ENCODE peak calls at places on chromosomes 16 and 17, in five cellular contexts. One of them, this sample, is unnamed.

GRCh38 chr16:30526137-30526822 is at the start of gene ZNF768:
- DNase-seq in stimulated activated effector memory CD8-positive, alpha-beta T cell treated with anti-CD3 and anti-CD28 coated beads, Interleukin-12 subunit alpha, Interleukin-12 subunit beta, amount 100 ng/mL, for 72 hours: peak
- DNase-seq in left ventricle myocardium superior: peak
- DNase-seq in left lung: peak
- DNase-seq in kidney glomerular epithelial cell: no peak
- DNase-seq in this sample: no peak

GRCh38 chr16:74140557-74140956 is 156.1 kb upstream of the PSMD7 start:
- DNase-seq in stimulated activated effector memory CD8-positive, alpha-beta T cell treated with anti-CD3 and anti-CD28 coated beads, Interleukin-12 subunit alpha, Interleukin-12 subunit beta, amount 100 ng/mL, for 72 hours: no peak
- DNase-seq in left ventricle myocardium superior: no peak
- DNase-seq in kidney glomerular epithelial cell: no peak
- DNase-seq in left lung: no peak
- DNase-seq in this sample: no peak

GRCh38 chr16:3459401-3460090 is 16.1 kb downstream of the NAA60 start:
- DNase-seq in left lung: no peak
- DNase-seq in kidney glomerular epithelial cell: no peak
- DNase-seq in stimulated activated effector memory CD8-positive, alpha-beta T cell treated with anti-CD3 and anti-CD28 coated beads, Interleukin-12 subunit alpha, Interleukin-12 subunit beta, amount 100 ng/mL, for 72 hours: no peak
- DNase-seq in left ventricle myocardium superior: no peak
- DNase-seq in this sample: no peak

GRCh38 chr17:26731005-26731921 is 562.7 kb upstream of the WSB1 start:
- DNase-seq in left lung: no peak
- DNase-seq in stimulated activated effector memory CD8-positive, alpha-beta T cell treated with anti-CD3 and anti-CD28 coated beads, Interleukin-12 subunit alpha, Interleukin-12 subunit beta, amount 100 ng/mL, for 72 hours: no peak
- DNase-seq in left ventricle myocardium superior: no peak
- DNase-seq in kidney glomerular epithelial cell: no peak
- DNase-seq in this sample: no peak

GRCh38 chr16:30567991-30568638 is 3.4 kb downstream of the ZNF688 start:
- DNase-seq in left ventricle myocardium superior: no peak
- DNase-seq in stimulated activated effector memory CD8-positive, alpha-beta T cell treated with anti-CD3 and anti-CD28 coated beads, Interleukin-12 subunit alpha, Interleukin-12 subunit beta, amount 100 ng/mL, for 72 hours: peak
- DNase-seq in kidney glomerular epithelial cell: peak
- DNase-seq in left lung: no peak
- DNase-seq in this sample: peak

GRCh38 chr16:4803479-4804243 is 1.2 kb upstream of the ROGDI start:
- DNase-seq in left lung: no peak
- DNase-seq in left ventricle myocardium superior: no peak
- DNase-seq in stimulated activated effector memory CD8-positive, alpha-beta T cell treated with anti-CD3 and anti-CD28 coated beads, Interleukin-12 subunit alpha, Interleukin-12 subunit beta, amount 100 ng/mL, for 72 hours: no peak
- DNase-seq in kidney glomerular epithelial cell: no peak
- DNase-seq in this sample: no peak

GRCh38 chr16:71911121-71911520 is 15.8 kb downstream of the IST1 start:
- DNase-seq in left ventricle myocardium superior: no peak
- DNase-seq in stimulated activated effector memory CD8-positive, alpha-beta T cell treated with anti-CD3 and anti-CD28 coated beads, Interleukin-12 subunit alpha, Interleukin-12 subunit beta, amount 100 ng/mL, for 72 hours: no peak
- DNase-seq in kidney glomerular epithelial cell: no peak
- DNase-seq in left lung: no peak
- DNase-seq in this sample: no peak

GRCh38 chr16:924063-924462 is 46.7 kb downstream of the LMF1 start:
- DNase-seq in left ventricle myocardium superior: no peak
- DNase-seq in stimulated activated effector memory CD8-positive, alpha-beta T cell treated with anti-CD3 and anti-CD28 coated beads, Interleukin-12 subunit alpha, Interleukin-12 subunit beta, amount 100 ng/mL, for 72 hours: no peak
- DNase-seq in kidney glomerular epithelial cell: no peak
- DNase-seq in left lung: no peak
- DNase-seq in this sample: no peak

GRCh38 chr16:89201467-89202377 is 1.4 kb upstream of the SLC22A31 start:
- DNase-seq in kidney glomerular epithelial cell: no peak
- DNase-seq in left ventricle myocardium superior: peak
- DNase-seq in left lung: peak
- DNase-seq in stimulated activated effector memory CD8-positive, alpha-beta T cell treated with anti-CD3 and anti-CD28 coated beads, Interleukin-12 subunit alpha, Interleukin-12 subunit beta, amount 100 ng/mL, for 72 hours: no peak
- DNase-seq in this sample: no peak

GRCh38 chr16:86888240-86889044 is 310.1 kb downstream of the FOXL1 start:
- DNase-seq in kidney glomerular epithelial cell: no peak
- DNase-seq in left lung: no peak
- DNase-seq in left ventricle myocardium superior: no peak
- DNase-seq in stimulated activated effector memory CD8-positive, alpha-beta T cell treated with anti-CD3 and anti-CD28 coated beads, Interleukin-12 subunit alpha, Interleukin-12 subunit beta, amount 100 ng/mL, for 72 hours: no peak
- DNase-seq in this sample: no peak

GRCh38 chr16:4415538-4416199 is 727 bp downstream of the CORO7 start:
- DNase-seq in left lung: peak
- DNase-seq in kidney glomerular epithelial cell: no peak
- DNase-seq in stimulated activated effector memory CD8-positive, alpha-beta T cell treated with anti-CD3 and anti-CD28 coated beads, Interleukin-12 subunit alpha, Interleukin-12 subunit beta, amount 100 ng/mL, for 72 hours: peak
- DNase-seq in left ventricle myocardium superior: peak
- DNase-seq in this sample: no peak

GRCh38 chr16:72203401-72203800 is 31.4 kb upstream of the PMFBP1 start:
- DNase-seq in left ventricle myocardium superior: no peak
- DNase-seq in stimulated activated effector memory CD8-positive, alpha-beta T cell treated with anti-CD3 and anti-CD28 coated beads, Interleukin-12 subunit alpha, Interleukin-12 subunit beta, amount 100 ng/mL, for 72 hours: no peak
- DNase-seq in left lung: peak
- DNase-seq in kidney glomerular epithelial cell: no peak
- DNase-seq in this sample: peak

GRCh38 chr16:48128769-48129168 is 27.0 kb downstream of the ABCC12 start:
- DNase-seq in left ventricle myocardium superior: no peak
- DNase-seq in kidney glomerular epithelial cell: no peak
- DNase-seq in left lung: no peak
- DNase-seq in stimulated activated effector memory CD8-positive, alpha-beta T cell treated with anti-CD3 and anti-CD28 coated beads, Interleukin-12 subunit alpha, Interleukin-12 subunit beta, amount 100 ng/mL, for 72 hours: no peak
- DNase-seq in this sample: no peak

GRCh38 chr16:87560428-87561199 is 41.7 kb upstream of the JPH3 start:
- DNase-seq in stimulated activated effector memory CD8-positive, alpha-beta T cell treated with anti-CD3 and anti-CD28 coated beads, Interleukin-12 subunit alpha, Interleukin-12 subunit beta, amount 100 ng/mL, for 72 hours: peak
- DNase-seq in left ventricle myocardium superior: peak
- DNase-seq in left lung: peak
- DNase-seq in kidney glomerular epithelial cell: no peak
- DNase-seq in this sample: no peak

GRCh38 chr16:3131755-3132377 is 3.0 kb upstream of the ZNF213 start:
- DNase-seq in left ventricle myocardium superior: peak
- DNase-seq in stimulated activated effector memory CD8-positive, alpha-beta T cell treated with anti-CD3 and anti-CD28 coated beads, Interleukin-12 subunit alpha, Interleukin-12 subunit beta, amount 100 ng/mL, for 72 hours: peak
- DNase-seq in kidney glomerular epithelial cell: peak
- DNase-seq in left lung: no peak
- DNase-seq in this sample: no peak

GRCh38 chr16:85068746-85069145 is 41.2 kb downstream of the KIAA0513 start:
- DNase-seq in stimulated activated effector memory CD8-positive, alpha-beta T cell treated with anti-CD3 and anti-CD28 coated beads, Interleukin-12 subunit alpha, Interleukin-12 subunit beta, amount 100 ng/mL, for 72 hours: no peak
- DNase-seq in kidney glomerular epithelial cell: no peak
- DNase-seq in left ventricle myocardium superior: no peak
- DNase-seq in left lung: no peak
- DNase-seq in this sample: no peak

GRCh38 chr17:17129466-17129865 is 76.7 kb downstream of the PLD6 start:
- DNase-seq in stimulated activated effector memory CD8-positive, alpha-beta T cell treated with anti-CD3 and anti-CD28 coated beads, Interleukin-12 subunit alpha, Interleukin-12 subunit beta, amount 100 ng/mL, for 72 hours: no peak
- DNase-seq in kidney glomerular epithelial cell: no peak
- DNase-seq in left lung: no peak
- DNase-seq in left ventricle myocardium superior: peak
- DNase-seq in this sample: no peak

GRCh38 chr16:11792404-11793260 is 4.4 kb downstream of the ZC3H7A start:
- DNase-seq in left lung: peak
- DNase-seq in stimulated activated effector memory CD8-positive, alpha-beta T cell treated with anti-CD3 and anti-CD28 coated beads, Interleukin-12 subunit alpha, Interleukin-12 subunit beta, amount 100 ng/mL, for 72 hours: no peak
- DNase-seq in kidney glomerular epithelial cell: no peak
- DNase-seq in left ventricle myocardium superior: no peak
- DNase-seq in this sample: no peak

GRCh38 chr16:89759742-89760366 is 38.5 kb downstream of the ZNF276 start:
- DNase-seq in left lung: no peak
- DNase-seq in stimulated activated effector memory CD8-positive, alpha-beta T cell treated with anti-CD3 and anti-CD28 coated beads, Interleukin-12 subunit alpha, Interleukin-12 subunit beta, amount 100 ng/mL, for 72 hours: no peak
- DNase-seq in kidney glomerular epithelial cell: no peak
- DNase-seq in left ventricle myocardium superior: no peak
- DNase-seq in this sample: no peak

GRCh38 chr16:711548-712320 is 3.2 kb upstream of the METRN start:
- DNase-seq in left lung: peak
- DNase-seq in kidney glomerular epithelial cell: peak
- DNase-seq in stimulated activated effector memory CD8-positive, alpha-beta T cell treated with anti-CD3 and anti-CD28 coated beads, Interleukin-12 subunit alpha, Interleukin-12 subunit beta, amount 100 ng/mL, for 72 hours: peak
- DNase-seq in left ventricle myocardium superior: peak
- DNase-seq in this sample: no peak

GRCh38 chr16:58413359-58413758 is 21.1 kb downstream of the GINS3 start:
- DNase-seq in stimulated activated effector memory CD8-positive, alpha-beta T cell treated with anti-CD3 and anti-CD28 coated beads, Interleukin-12 subunit alpha, Interleukin-12 subunit beta, amount 100 ng/mL, for 72 hours: no peak
- DNase-seq in left lung: no peak
- DNase-seq in kidney glomerular epithelial cell: no peak
- DNase-seq in left ventricle myocardium superior: no peak
- DNase-seq in this sample: no peak